ENCODE peak calls at places on chromosomes 1 and 21, in nine cellular contexts. V is Ammon's horn; L is keratinocyte; C is effector memory CD8-positive, alpha-beta T cell; Y is GM13976; J is right cardiac atrium; M is GM04504; Q is posterior cingulate gyrus; R is GM20000. O is an unnamed sample.
A peak's percentile ranks its signal among the peaks of the same experiment; 100 is the strongest.

GRCh38 chr21:46391773-46392172 is 66.9 kb upstream of the DIP2A start:
- DNase-seq in Y (no peak), M (no peak), C (no peak), V (no peak), Q (no peak), L (no peak), J (no peak), R (no peak), O (no peak)

GRCh38 chr1:94322696-94323095 is 85.3 kb upstream of the ARHGAP29 start:
- DNase-seq in V (no peak), J (no peak), C (no peak), Y (no peak), L (no peak), Q (no peak), M (no peak), R (no peak), O (no peak)

GRCh38 chr1:94542088-94542671 is 621 bp upstream of the F3 start:
- DNase-seq in Q (no peak), L (no peak), Y (peak; percentile 27), J (peak; percentile 46), C (no peak), V (peak; percentile 41), M (peak; percentile 90), R (peak; percentile 31), O (no peak)

GRCh38 chr1:56780832-56781231 is 38.4 kb downstream of the FYB2 start:
- DNase-seq in C (no peak), Q (no peak), Y (no peak), M (no peak), R (no peak), V (no peak), J (no peak), L (no peak), O (no peak)

GRCh38 chr1:203361843-203362524 is 11.1 kb upstream of the FMOD start:
- DNase-seq in Q (no peak), V (no peak), R (no peak), J (no peak), M (no peak), Y (no peak), L (no peak), C (no peak), O (peak; percentile 58)

GRCh38 chr1:12232221-12232620 is 2.4 kb downstream of the VPS13D start:
- DNase-seq in Q (no peak), C (no peak), Y (no peak), J (no peak), L (peak; percentile 91), R (no peak), M (no peak), V (no peak), O (no peak)

GRCh38 chr1:153945131-153945794 is 1.3 kb downstream of the DENND4B start:
- DNase-seq in C (peak; percentile 79), Q (no peak), J (peak; percentile 64), R (peak; percentile 88), Y (peak; percentile 82), L (no peak), V (peak; percentile 62), M (no peak), O (peak; percentile 86)

GRCh38 chr21:16061194-16061593 is 331.4 kb downstream of the USP25 start:
- DNase-seq in Q (no peak), C (no peak), V (no peak), Y (no peak), J (no peak), R (no peak), L (no peak), M (no peak), O (no peak)

GRCh38 chr1:90550616-90551406 is 166.3 kb downstream of the BARHL2 start:
- DNase-seq in Y (no peak), J (no peak), V (no peak), R (no peak), L (no peak), Q (no peak), C (no peak), M (no peak), O (no peak)

GRCh38 chr1:66563094-66563800 is 29.3 kb downstream of the SGIP1 start:
- DNase-seq in L (no peak), V (no peak), J (no peak), C (no peak), R (no peak), M (peak; percentile 95), Q (no peak), Y (no peak), O (no peak)

GRCh38 chr1:145912128-145912641 is 2.3 kb upstream of the ITGA10 start:
- DNase-seq in R (no peak), J (no peak), L (no peak), C (no peak), V (no peak), Y (no peak), Q (no peak), M (no peak), O (no peak)

GRCh38 chr1:6348511-6349191 is 44.9 kb downstream of the ACOT7 start:
- DNase-seq in L (no peak), M (no peak), J (no peak), R (no peak), V (no peak), Y (no peak), Q (no peak), C (peak; percentile 60), O (no peak)

GRCh38 chr1:212291505-212292134 is 6.4 kb downstream of the PPP2R5A start:
- DNase-seq in Y (peak; percentile 50), M (no peak), V (peak; percentile 56), C (peak; percentile 15), R (peak; percentile 64), L (no peak), J (no peak), Q (no peak), O (peak; percentile 68)

GRCh38 chr1:182367928-182368327 is 23.7 kb downstream of the GLUL start:
- DNase-seq in Q (no peak), V (no peak), L (no peak), J (no peak), C (no peak), Y (no peak), M (no peak), R (no peak), O (no peak)

GRCh38 chr1:200038645-200038986 is 11.1 kb downstream of the NR5A2 start:
- DNase-seq in M (no peak), V (no peak), Q (no peak), R (no peak), J (no peak), C (no peak), Y (peak; percentile 30), L (no peak), O (no peak)

GRCh38 chr1:108819878-108820277 is 37.0 kb downstream of the AKNAD1 start:
- DNase-seq in M (no peak), C (no peak), Y (no peak), J (no peak), L (no peak), R (no peak), V (no peak), Q (no peak), O (no peak)

GRCh38 chr1:56569661-56570060 is 9.7 kb downstream of the PLPP3 start:
- DNase-seq in M (no peak), Q (no peak), R (no peak), Y (no peak), C (no peak), L (no peak), V (no peak), J (no peak), O (no peak)

GRCh38 chr1:64686828-64687724 is 57.8 kb upstream of the RAVER2 start:
- DNase-seq in C (peak; percentile 32), Q (no peak), Y (peak; percentile 47), V (peak; percentile 68), M (peak; percentile 14), L (no peak), R (peak; percentile 53), J (no peak), O (peak; percentile 29)

GRCh38 chr1:111442457-111442856 is 6.6 kb downstream of the WDR77 start:
- DNase-seq in C (no peak), V (no peak), J (no peak), R (no peak), L (no peak), Q (no peak), Y (no peak), M (no peak), O (no peak)

O was measured in naive B cell.